ENCODE peak calls at places on chromosomes 16 and 17, in five cellular contexts. G is neural progenitor cell; W is CD8-positive, alpha-beta memory T cell; N is IMR-90; P is GM23248. B is an unnamed sample.

GRCh38 chr16:26005336-26005735 is 313.6 kb downstream of the HS3ST4 start:
- DNase-seq in G (no peak), W (no peak), N (no peak), P (no peak), B (no peak)

GRCh38 chr17:34437188-34437587 is 74.2 kb upstream of the CCL1 start:
- DNase-seq in G (no peak), W (no peak), N (no peak), P (no peak), B (no peak)

GRCh38 chr16:58024673-58025350 is 742 bp upstream of the MMP15 start:
- DNase-seq in G (peak), W (no peak), N (no peak), P (peak), B (no peak)

GRCh38 chr16:24526701-24527470 is 12.5 kb upstream of the RBBP6 start:
- DNase-seq in G (no peak), W (no peak), N (no peak), P (no peak), B (no peak)

GRCh38 chr17:77315551-77316190 is 174.9 kb downstream of the SEC14L1 start:
- DNase-seq in G (no peak), W (no peak), N (no peak), P (no peak), B (no peak)

GRCh38 chr17:32102172-32102571 is 40.1 kb upstream of the RHOT1 start:
- DNase-seq in G (no peak), W (no peak), N (no peak), P (no peak), B (no peak)

GRCh38 chr16:83809092-83809491 is 1.3 kb downstream of the HSBP1 start:
- DNase-seq in G (no peak), W (no peak), N (no peak), P (peak), B (no peak)

GRCh38 chr17:75832652-75833400 is 11.4 kb downstream of the UNC13D start:
- DNase-seq in G (no peak), W (no peak), N (no peak), P (no peak), B (no peak)

GRCh38 chr17:66889480-66890230 is 54.7 kb downstream of the CACNG5 start:
- DNase-seq in G (no peak), W (no peak), N (no peak), P (no peak), B (no peak)

GRCh38 chr16:68452176-68452575 is 3.9 kb upstream of the SMPD3 start:
- DNase-seq in G (no peak), W (no peak), N (no peak), P (peak), B (no peak)

GRCh38 chr16:65426484-65426883 is 304.6 kb upstream of the CDH11 start:
- DNase-seq in G (no peak), W (no peak), N (no peak), P (peak), B (no peak)

GRCh38 chr17:50853015-50853615 is 13.0 kb downstream of the TOB1 start:
- DNase-seq in G (no peak), W (no peak), N (no peak), P (no peak), B (no peak)

GRCh38 chr17:46822388-46822921 is 4.0 kb upstream of the WNT3 start:
- DNase-seq in G (no peak), W (no peak), N (no peak), P (no peak), B (no peak)

GRCh38 chr17:73278049-73278464 is 16.4 kb upstream of the CPSF4L start:
- DNase-seq in G (no peak), W (no peak), N (no peak), P (no peak), B (no peak)

GRCh38 chr17:21243516-21244303 is 9.5 kb downstream of the NATD1 start:
- DNase-seq in G (no peak), W (no peak), N (no peak), P (no peak), B (no peak)

GRCh38 chr16:588889-589657 is 793 bp upstream of the RAB40C start:
- DNase-seq in G (peak), W (peak), N (peak), P (peak), B (peak)

GRCh38 chr16:591892-592517 is 2.1 kb downstream of the RAB40C start:
- DNase-seq in G (no peak), W (no peak), N (no peak), P (no peak), B (no peak)

GRCh38 chr16:590165-590874 is 454 bp downstream of the RAB40C start:
- DNase-seq in G (peak), W (no peak), N (peak), P (peak), B (no peak)

GRCh38 chr16:589658-590159 is at the start of gene RAB40C:
- DNase-seq in G (peak), W (peak), N (peak), P (peak), B (peak)

DNA sequence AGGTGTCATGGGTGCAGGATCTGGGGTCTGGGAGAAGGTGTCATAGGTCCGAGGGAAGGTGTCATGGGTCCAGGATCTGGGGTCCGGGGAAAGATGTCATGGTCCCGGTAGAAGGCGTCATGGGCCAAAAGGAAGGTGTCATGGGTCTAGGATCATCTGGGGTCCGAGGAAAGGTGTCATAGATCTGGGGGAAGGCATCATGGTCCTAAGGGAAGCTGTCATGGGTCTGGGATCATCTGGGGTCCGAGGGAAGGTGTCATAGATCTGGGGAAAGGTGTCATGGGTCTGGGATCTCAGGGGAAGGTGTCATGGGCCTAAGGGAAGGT is 972 bp downstream of the RAB40C start:
- DNase-seq in G (no peak), W (no peak), N (no peak), P (no peak), B (no peak)
- H3K27ac ChIP-seq in G (no peak), W (peak), N (peak), P (no peak), B (no peak)

GRCh38 chr17:58322581-58323419 is 5.8 kb downstream of the TSPOAP1 start:
- DNase-seq in G (no peak), W (no peak), N (no peak), P (no peak), B (no peak)

GRCh38 chr17:58324409-58325288 is 3.9 kb downstream of the TSPOAP1 start:
- DNase-seq in G (peak), W (no peak), N (peak), P (peak), B (no peak)

GRCh38 chr17:58325289-58325726 is 3.3 kb downstream of the TSPOAP1 start:
- DNase-seq in G (peak), W (no peak), N (no peak), P (no peak), B (no peak)

GRCh38 chr17:58321571-58322525 is 6.7 kb downstream of the TSPOAP1 start:
- DNase-seq in G (no peak), W (no peak), N (no peak), P (no peak), B (no peak)

GRCh38 chr17:58323420-58324408 is 4.9 kb downstream of the TSPOAP1 start:
- DNase-seq in G (no peak), W (no peak), N (no peak), P (no peak), B (no peak)
- H3K27ac ChIP-seq in G (no peak), W (no peak), N (no peak), P (no peak), B (peak)

GRCh38 chr16:89491974-89492687 is 1.8 kb upstream of the ANKRD11 start:
- DNase-seq in G (no peak), W (no peak), N (no peak), P (no peak), B (no peak)

GRCh38 chr16:89490386-89491237 is at the start of gene ANKRD11:
- DNase-seq in G (peak), W (peak), N (peak), P (peak), B (peak)

GRCh38 chr16:89489040-89489721 is 1.2 kb downstream of the ANKRD11 start:
- DNase-seq in G (peak), W (peak), N (peak), P (peak), B (peak)

GRCh38 chr16:89489731-89490385 is 503 bp downstream of the ANKRD11 start:
- DNase-seq in G (no peak), W (no peak), N (no peak), P (no peak), B (no peak)

GRCh38 chr16:89491238-89491869 is 993 bp upstream of the ANKRD11 start:
- DNase-seq in G (peak), W (no peak), N (no peak), P (peak), B (no peak)
- H3K27ac ChIP-seq in G (peak), W (peak), N (peak), P (peak), B (peak)

GRCh38 chr16:3589441-3589921 is 12.3 kb upstream of the NLRC3 start:
- DNase-seq in G (no peak), W (no peak), N (no peak), P (no peak), B (no peak)

GRCh38 chr16:3589991-3590701 is 12.9 kb upstream of the NLRC3 start:
- DNase-seq in G (no peak), W (no peak), N (no peak), P (no peak), B (no peak)

GRCh38 chr16:3590736-3591435 is 13.7 kb upstream of the NLRC3 start:
- DNase-seq in G (no peak), W (no peak), N (no peak), P (no peak), B (no peak)

GRCh38 chr16:3587547-3588110 is 10.4 kb upstream of the NLRC3 start:
- DNase-seq in G (no peak), W (no peak), N (no peak), P (no peak), B (no peak)

DNA sequence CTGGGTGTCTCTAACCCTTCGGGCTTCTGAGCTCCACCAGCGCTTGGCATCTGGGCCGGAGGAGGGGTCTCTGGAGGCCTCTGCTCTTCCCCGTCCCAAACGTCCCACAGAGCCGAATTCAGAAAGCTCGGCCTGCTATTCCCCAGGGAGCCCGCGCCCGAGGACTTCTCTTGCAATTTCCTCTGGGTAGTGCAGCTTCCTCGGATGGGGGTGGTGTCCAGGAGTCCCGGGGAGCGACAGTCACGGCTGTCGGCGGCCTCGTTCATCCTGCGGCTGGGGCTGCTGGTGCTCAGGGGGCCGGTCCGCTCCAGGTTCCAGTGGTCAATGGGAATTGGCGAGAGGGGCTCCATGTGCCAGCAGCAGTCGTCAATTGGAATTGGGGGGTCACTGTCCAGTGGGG is 11.8 kb upstream of the NLRC3 start:
- DNase-seq in G (no peak), W (no peak), N (no peak), P (no peak), B (no peak)
- H3K27ac ChIP-seq in G (no peak), W (no peak), N (no peak), P (no peak), B (no peak)

GRCh38 chr17:69061901-69062556 is 1.3 kb upstream of the ABCA9 start:
- DNase-seq in G (no peak), W (no peak), N (no peak), P (peak), B (no peak)

GRCh38 chr17:69062860-69063621 is 2.3 kb upstream of the ABCA9 start:
- DNase-seq in G (no peak), W (no peak), N (no peak), P (no peak), B (no peak)

GRCh38 chr17:69058165-69058564 is 2.6 kb downstream of the ABCA9 start:
- DNase-seq in G (peak), W (no peak), N (no peak), P (peak), B (no peak)

GRCh38 chr17:69059458-69060205 is 1.1 kb downstream of the ABCA9 start:
- DNase-seq in G (no peak), W (no peak), N (no peak), P (peak), B (no peak)

DNA sequence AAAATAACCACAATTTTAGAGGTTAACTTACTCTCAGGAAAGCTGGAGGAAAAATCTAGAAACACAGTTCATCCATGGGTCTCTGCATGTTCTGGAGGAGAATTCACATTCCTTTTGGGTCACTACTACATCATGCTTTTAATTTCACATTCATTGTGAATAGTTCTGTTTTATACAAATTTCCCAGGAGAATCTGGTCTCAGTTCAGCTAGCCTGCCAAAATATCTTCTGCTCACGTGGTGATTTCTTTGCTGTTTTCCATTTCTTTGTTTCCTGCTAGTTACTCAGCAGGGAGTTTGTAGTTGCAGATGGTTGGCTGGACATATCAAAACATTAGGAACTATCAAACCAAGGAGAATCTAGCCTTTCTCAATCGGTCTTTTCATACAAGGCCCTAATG is at the start of gene ABCA9:
- DNase-seq in G (no peak), W (no peak), N (peak), P (peak), B (no peak)
- H3K27ac ChIP-seq in G (no peak), W (no peak), N (peak), P (peak), B (no peak)

GRCh38 chr16:88805887-88806393 is 2.4 kb downstream of the CDT1 start:
- DNase-seq in G (no peak), W (no peak), N (no peak), P (no peak), B (no peak)

GRCh38 chr16:88805340-88805715 is 1.7 kb downstream of the CDT1 start:
- DNase-seq in G (no peak), W (no peak), N (no peak), P (no peak), B (no peak)

GRCh38 chr16:88807142-88807625 is 3.6 kb downstream of the CDT1 start:
- DNase-seq in G (no peak), W (no peak), N (no peak), P (no peak), B (no peak)

GRCh38 chr16:88807626-88808453 is 3.9 kb downstream of the APRT start:
- DNase-seq in G (no peak), W (no peak), N (no peak), P (no peak), B (no peak)

DNA sequence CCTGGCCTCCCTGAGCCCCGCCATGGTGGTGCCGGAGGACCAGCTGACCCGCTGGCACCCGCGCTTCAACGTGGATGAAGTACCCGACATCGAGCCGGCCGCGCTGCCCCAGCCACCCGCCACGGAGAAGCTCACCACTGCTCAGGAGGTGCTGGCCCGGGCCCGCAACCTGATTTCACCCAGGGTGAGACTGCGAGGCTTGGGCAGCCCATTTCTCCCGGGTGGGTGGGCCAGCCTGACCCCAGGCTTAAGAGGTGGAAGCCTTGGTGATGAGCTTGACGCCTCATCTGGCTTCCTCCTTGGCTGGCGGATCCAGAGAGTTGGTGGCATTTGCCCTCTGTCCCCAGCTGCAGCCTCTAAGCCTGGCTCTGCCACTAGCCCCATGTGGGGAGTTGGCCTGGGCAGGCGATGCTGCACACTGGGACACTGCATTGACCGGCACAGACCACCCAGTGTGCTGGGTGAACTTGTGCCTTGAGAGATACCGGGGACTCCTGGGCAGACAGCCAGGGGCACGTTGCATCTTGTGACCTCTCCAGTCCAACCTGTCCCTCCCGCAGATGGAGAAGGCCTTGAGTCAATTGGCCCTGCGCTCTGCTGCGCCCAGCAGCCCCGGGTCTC is 3.0 kb downstream of the CDT1 start:
- DNase-seq in G (no peak), W (no peak), N (no peak), P (no peak), B (no peak)
- H3K27ac ChIP-seq in G (no peak), W (no peak), N (no peak), P (no peak), B (no peak)

GRCh38 chr16:1762879-1763520 is 8.3 kb downstream of the NME3 start:
- DNase-seq in G (peak), W (no peak), N (no peak), P (no peak), B (no peak)
- H3K27ac ChIP-seq in G (no peak), W (no peak), N (no peak), P (no peak), B (no peak)